ENCODE peak calls at places on chromosomes 13 and 19, in five cellular contexts. A is fibroblast of lung, I is GM03348, C is GM13976, R is progenitor cell of endocrine pancreas. V is an unnamed sample.

GRCh38 chr13:78193853-78194252 is 275.2 kb upstream of the EDNRB start:
- DNase-seq in A (peak), I (no peak), C (no peak), R (no peak), V (no peak)

GRCh38 chr13:110106726-110107125 is 200.2 kb downstream of the COL4A1 start:
- DNase-seq in A (peak), I (peak), C (no peak), R (no peak), V (no peak)

GRCh38 chr13:112873851-112874750 is 94.9 kb upstream of the MCF2L start:
- DNase-seq in A (peak), I (peak), C (peak), R (peak), V (no peak)

GRCh38 chr19:51676566-51677083 is 16.5 kb upstream of the SPACA6 start:
- DNase-seq in A (no peak), I (no peak), C (no peak), R (no peak), V (no peak)

GRCh38 chr13:71677114-71677513 is 189.9 kb downstream of the DACH1 start:
- DNase-seq in A (no peak), I (no peak), C (no peak), R (no peak), V (no peak)

GRCh38 chr13:114064516-114065140 is 67.8 kb downstream of the RASA3 start:
- DNase-seq in A (peak), I (peak), C (no peak), R (no peak), V (no peak)

GRCh38 chr19:3407556-3408516 is 41.5 kb downstream of the NFIC start:
- DNase-seq in A (peak), I (peak), C (no peak), R (no peak), V (no peak)

GRCh38 chr13:29136341-29136740 is 316.2 kb downstream of the MTUS2 start:
- DNase-seq in A (no peak), I (no peak), C (no peak), R (no peak), V (no peak)

GRCh38 chr13:113729329-113730019 is 29.6 kb upstream of the TMEM255B start:
- DNase-seq in A (peak), I (peak), C (no peak), R (no peak), V (no peak)

GRCh38 chr13:113069861-113070805 is 35.5 kb upstream of the F7 start:
- DNase-seq in A (no peak), I (no peak), C (no peak), R (no peak), V (no peak)

V was measured in activated effector memory CD4-positive, alpha-beta T cell treated with Interleukin-2 at 50 U/mL for 16 hours.